ENCODE peak calls at places on chromosomes 7 and 10, in nine cellular contexts. U is stimulated activated CD8-positive, alpha-beta memory T cell treated with anti-CD3 and anti-CD28 coated beads, Interleukin-2, amount 100 ng/mL, for 1 hour; W is brain microvascular endothelial cell; X is NCI-H774; K is heart right ventricle; P is T-helper 17 cell; N is C1 segment of cervical spinal cord; I is stimulated activated CD4-positive, alpha-beta T cell treated with anti-CD3 and anti-CD28 coated beads, Interleukin-4, amount 100 ng/mL, for 48 hours; R is kidney tubule cell. V is an unnamed sample.

GRCh38 chr7:105849122-105849855 is 27.1 kb downstream of the ATXN7L1 start:
- DNase-seq in N (no peak), U (peak), R (peak), I (peak), P (no peak), W (peak), X (no peak), K (no peak), V (no peak)

GRCh38 chr7:14752301-14752700 is 150.2 kb downstream of the DGKB start:
- DNase-seq in R (no peak), K (no peak), I (no peak), N (no peak), X (no peak), P (no peak), U (no peak), W (no peak), V (no peak)

GRCh38 chr7:22214000-22214399 is 143.0 kb downstream of the RAPGEF5 start:
- DNase-seq in I (no peak), N (no peak), W (no peak), X (no peak), U (no peak), R (no peak), P (no peak), K (no peak), V (no peak)

GRCh38 chr7:43204081-43204480 is 91.6 kb downstream of the HECW1 start:
- DNase-seq in K (no peak), W (peak), P (no peak), U (no peak), I (no peak), R (no peak), X (no peak), N (no peak), V (no peak)

GRCh38 chr10:80154626-80154977 is 22.1 kb downstream of the PLAC9 start:
- DNase-seq in I (no peak), N (no peak), K (no peak), U (no peak), P (no peak), R (no peak), X (no peak), W (no peak), V (no peak)

GRCh38 chr10:43284341-43284910 is 17.6 kb upstream of the RASGEF1A start:
- DNase-seq in U (no peak), R (peak), I (no peak), X (no peak), P (no peak), N (no peak), K (no peak), W (no peak), V (peak)

GRCh38 chr10:124142296-124142853 is 49.0 kb upstream of the CHST15 start:
- DNase-seq in P (no peak), W (no peak), X (no peak), U (no peak), R (no peak), K (no peak), I (no peak), N (no peak), V (no peak)

GRCh38 chr10:116690356-116691078 is 51.8 kb downstream of the HSPA12A start:
- DNase-seq in R (no peak), N (no peak), P (no peak), W (no peak), K (peak), X (no peak), U (no peak), I (no peak), V (no peak)

GRCh38 chr7:79770970-79771369 is 317.5 kb upstream of the MAGI2 start:
- DNase-seq in W (no peak), I (no peak), R (no peak), U (no peak), P (no peak), N (no peak), K (no peak), X (no peak), V (no peak)

GRCh38 chr10:121036431-121036830 is 185.3 kb downstream of the WDR11 start:
- DNase-seq in P (no peak), U (no peak), R (no peak), K (no peak), I (no peak), X (no peak), W (no peak), N (no peak), V (no peak)

V was measured in RKO.